ENCODE peak calls at places on chromosomes 1 and 21, in six cellular contexts. K is choroid plexus epithelial cell; A is Caki2; U is epithelial cell of esophagus; P is dorsolateral prefrontal cortex; C is activated T-cell treated with anti-CD3 and anti-CD28 coated beads, Interleukin-2, amount 50 U/mL, for 72 hours. J is an unnamed sample.

GRCh38 chr21:18951291-18952038 is 547.9 kb upstream of the TMPRSS15 start:
- DNase-seq in U (no peak), K (peak; percentile 44), A (peak; percentile 16), C (no peak), P (no peak), J (peak; percentile 0)

GRCh38 chr1:223708001-223708359 is 4.4 kb upstream of the CAPN2 start:
- DNase-seq in A (no peak), K (no peak), C (no peak), U (peak; percentile 73), P (no peak), J (no peak)

GRCh38 chr1:50527249-50527986 is 104.2 kb upstream of the DMRTA2 start:
- DNase-seq in C (no peak), K (no peak), U (no peak), A (peak; percentile 23), P (no peak), J (no peak)

GRCh38 chr1:186843931-186844330 is 15.2 kb downstream of the PLA2G4A start:
- DNase-seq in U (no peak), A (no peak), K (no peak), C (no peak), P (no peak), J (no peak)

GRCh38 chr1:97209381-97209780 is 487.8 kb downstream of the PTBP2 start:
- DNase-seq in P (no peak), U (peak; percentile 56), C (no peak), K (peak; percentile 10), A (no peak), J (peak; percentile 24)

GRCh38 chr1:59142663-59143487 is 154.0 kb upstream of the FGGY start:
- DNase-seq in U (peak; percentile 98), P (no peak), A (peak; percentile 84), K (peak; percentile 85), C (no peak), J (peak; percentile 96)

GRCh38 chr1:47189844-47190562 is at the start of gene PDZK1IP1:
- DNase-seq in K (peak; percentile 68), P (no peak), A (peak; percentile 99), C (no peak), U (peak; percentile 97), J (peak; percentile 89)

GRCh38 chr1:86704972-86705632 is 726 bp downstream of the SH3GLB1 start:
- DNase-seq in A (no peak), U (peak; percentile 61), P (peak; percentile 46), C (peak; percentile 43), K (peak; percentile 63), J (peak; percentile 70)

GRCh38 chr1:145949219-145949618 is 8.6 kb downstream of the LIX1L start:
- DNase-seq in P (no peak), U (no peak), A (no peak), K (peak; percentile 42), C (no peak), J (no peak)

GRCh38 chr21:41433566-41433965 is 7.5 kb downstream of the MX1 start:
- DNase-seq in C (no peak), U (no peak), P (no peak), K (no peak), A (no peak), J (no peak)

GRCh38 chr1:2554621-2555387 is 1.4 kb upstream of the TNFRSF14 start:
- DNase-seq in P (no peak), C (peak; percentile 60), K (peak; percentile 50), A (no peak), U (no peak), J (no peak)

J was measured in fibroblast of pulmonary artery.